ENCODE peak calls at places on chromosomes 7 and 10, in ten cellular contexts. Z is Kasumi-1; Q is brain microvascular endothelial cell; P is stimulated activated CD4-positive, alpha-beta T cell treated with anti-CD3 and anti-CD28 coated beads, TNF-alpha, amount 100 ng/mL, for 1 hour; G is pancreas; Y is T-helper 22 cell; S is LoVo; K is NCI-H1417 treated with DMSO at 0.1 percent for 48 hours; A is A172; F is activated naive CD4-positive, alpha-beta T cell. I is an unnamed sample.
A peak's percentile ranks its signal among the peaks of the same experiment; 100 is the strongest.

GRCh38 chr7:48471206-48471605 is 299.9 kb downstream of the ABCA13 start:
- DNase-seq in A (no peak), F (no peak), Q (no peak), P (no peak), Z (no peak), S (no peak), K (no peak), G (no peak), Y (no peak), I (no peak)

GRCh38 chr10:35643976-35644799 is 2.1 kb upstream of the FZD8 start:
- DNase-seq in S (no peak), G (no peak), Y (no peak), P (no peak), K (no peak), F (no peak), Z (peak; percentile 49), Q (no peak), A (no peak), I (no peak)

GRCh38 chr10:76136876-76137420 is 705.5 kb downstream of the LRMDA start:
- DNase-seq in G (no peak), A (no peak), P (no peak), Z (no peak), F (no peak), K (no peak), S (no peak), Q (no peak), Y (no peak), I (no peak)

GRCh38 chr7:26993816-26994810 is 101.7 kb downstream of the HOXA1 start:
- DNase-seq in S (no peak), Z (no peak), Q (no peak), F (no peak), K (no peak), A (no peak), G (no peak), P (no peak), Y (no peak), I (no peak)

GRCh38 chr7:143419880-143420279 is 11.2 kb upstream of the EPHA1 start:
- DNase-seq in K (no peak), Y (no peak), A (no peak), G (no peak), Z (no peak), F (no peak), S (peak; percentile 45), P (no peak), Q (no peak), I (no peak)

GRCh38 chr7:113698556-113699220 is 220.1 kb downstream of the PPP1R3A start:
- DNase-seq in A (peak; percentile 28), K (no peak), Z (peak; percentile 72), Y (no peak), Q (peak; percentile 34), S (peak; percentile 38), P (no peak), G (no peak), F (no peak), I (no peak)

GRCh38 chr10:132101529-132101928 is 35.8 kb downstream of the JAKMIP3 start:
- DNase-seq in A (no peak), G (no peak), Y (no peak), Q (no peak), Z (no peak), P (no peak), K (no peak), S (no peak), F (no peak), I (no peak)

GRCh38 chr10:48506147-48506917 is 98.5 kb downstream of the ARHGAP22 start:
- DNase-seq in Z (peak; percentile 81), S (peak; percentile 10), P (no peak), K (no peak), Q (peak; percentile 31), F (no peak), G (no peak), A (peak; percentile 75), Y (no peak), I (no peak)

GRCh38 chr10:120161116-120161515 is 268.6 kb downstream of the SEC23IP start:
- DNase-seq in G (no peak), S (no peak), P (no peak), Y (no peak), Q (no peak), A (no peak), K (no peak), Z (no peak), F (no peak), I (no peak)

GRCh38 chr7:20352573-20353304 is 22.0 kb downstream of the ITGB8 start:
- DNase-seq in A (peak; percentile 98), K (no peak), G (no peak), S (peak; percentile 96), F (no peak), Q (no peak), Y (no peak), Z (no peak), P (no peak), I (no peak)

GRCh38 chr7:157469181-157470016 is 132.6 kb downstream of the DNAJB6 start:
- DNase-seq in P (no peak), A (no peak), F (no peak), Z (no peak), Y (no peak), K (no peak), Q (no peak), G (no peak), S (no peak), I (no peak)

GRCh38 chr7:20508109-20508508 is 107.4 kb upstream of the ABCB5 start:
- DNase-seq in S (no peak), Q (no peak), Y (no peak), Z (no peak), P (no peak), F (no peak), G (no peak), K (no peak), A (no peak), I (no peak)

GRCh38 chr10:102642553-102643345 is 1.5 kb upstream of the TRIM8 start:
- DNase-seq in A (no peak), S (peak; percentile 33), P (no peak), Z (peak; percentile 70), F (peak; percentile 63), Q (peak; percentile 56), G (peak; percentile 80), K (no peak), Y (peak; percentile 22), I (peak; percentile 49)

GRCh38 chr10:103982639-103983038 is 15.7 kb downstream of the SLK start:
- DNase-seq in F (no peak), Q (no peak), P (no peak), A (no peak), G (no peak), S (no peak), K (no peak), Y (no peak), Z (no peak), I (no peak)

GRCh38 chr10:89702121-89702480 is 711 bp downstream of the KIF20B start:
- DNase-seq in P (no peak), Q (peak; percentile 1), G (no peak), Z (peak; percentile 44), S (peak; percentile 8), K (no peak), F (no peak), A (peak; percentile 37), Y (peak; percentile 10), I (peak; percentile 3)

GRCh38 chr10:62348029-62348428 is 26.1 kb upstream of the ZNF365 start:
- DNase-seq in S (no peak), A (no peak), P (no peak), Q (no peak), G (no peak), Z (no peak), Y (no peak), K (no peak), F (no peak), I (no peak)

GRCh38 chr7:150849204-150849775 is 3.0 kb upstream of the AOC1 start:
- DNase-seq in Y (no peak), P (no peak), A (no peak), F (no peak), G (no peak), Z (no peak), Q (no peak), S (no peak), K (no peak), I (no peak)

GRCh38 chr10:113020838-113021237 is 70.8 kb downstream of the TCF7L2 start:
- DNase-seq in F (no peak), Y (no peak), Q (no peak), S (no peak), A (no peak), Z (no peak), P (no peak), G (no peak), K (no peak), I (no peak)

GRCh38 chr7:604038-604883 is 84.6 kb upstream of the PDGFA start:
- DNase-seq in P (peak; percentile 88), Q (peak; percentile 92), S (no peak), F (peak; percentile 86), A (peak; percentile 96), K (no peak), G (peak; percentile 64), Z (peak; percentile 80), Y (peak; percentile 91), I (peak; percentile 94)

GRCh38 chr7:128836729-128837348 is 6.6 kb downstream of the FLNC start:
- DNase-seq in A (no peak), F (no peak), P (no peak), Z (no peak), Q (no peak), G (no peak), Y (no peak), S (no peak), K (no peak), I (no peak)

GRCh38 chr10:102310356-102311024 is 65.2 kb downstream of the GBF1 start:
- DNase-seq in Q (peak; percentile 67), Z (no peak), A (peak; percentile 25), Y (no peak), F (no peak), S (peak; percentile 13), G (no peak), K (no peak), P (no peak), I (no peak)

GRCh38 chr10:32000937-32001336 is 55.3 kb downstream of the KIF5B start:
- DNase-seq in S (no peak), A (peak; percentile 33), G (no peak), F (no peak), Q (peak; percentile 25), Y (no peak), K (no peak), Z (no peak), P (no peak), I (no peak)

GRCh38 chr7:108234281-108234680 is 104.1 kb upstream of the LAMB4 start:
- DNase-seq in K (no peak), P (no peak), Y (no peak), A (peak; percentile 27), S (no peak), F (no peak), Z (no peak), Q (no peak), G (no peak), I (no peak)

GRCh38 chr10:67520924-67521520 is 175.0 kb downstream of the CTNNA3 start:
- DNase-seq in S (peak; percentile 61), A (peak; percentile 59), G (no peak), Q (peak; percentile 53), P (no peak), K (no peak), Z (peak; percentile 97), Y (no peak), F (no peak), I (peak; percentile 10)

GRCh38 chr7:134460000-134460399 is 1.1 kb upstream of the AKR1B1 start:
- DNase-seq in F (no peak), S (no peak), G (no peak), Q (no peak), Y (no peak), Z (no peak), P (no peak), A (no peak), K (no peak), I (no peak)

GRCh38 chr7:72335561-72336381 is 76.4 kb downstream of the CALN1 start:
- DNase-seq in F (no peak), Y (no peak), Z (no peak), P (no peak), G (no peak), A (no peak), Q (no peak), K (no peak), S (no peak), I (no peak)

GRCh38 chr10:28282341-28282740 is 20.5 kb downstream of the MPP7 start:
- DNase-seq in K (no peak), P (no peak), Y (no peak), F (no peak), S (no peak), A (no peak), Q (no peak), Z (no peak), G (no peak), I (no peak)

GRCh38 chr10:110081914-110082313 is 74.1 kb downstream of the ADD3 start:
- DNase-seq in G (no peak), K (no peak), Y (no peak), F (no peak), S (peak; percentile 26), P (no peak), A (peak; percentile 64), Q (peak; percentile 80), Z (peak; percentile 83), I (no peak)

I was measured in T-cell.